ENCODE peak calls at places on chromosome 5, in nine cellular contexts. S, M, V, E, Z, K, T, A and B are unnamed samples.

GRCh38 chr5:1939256-1939655 is 56.5 kb upstream of the IRX4 start:
- DNase-seq in K (no peak), S (no peak), Z (no peak), T (no peak), E (no peak), M (no peak), A (no peak), V (no peak), B (no peak)

GRCh38 chr5:56900858-56901578 is 8.4 kb upstream of the SETD9 start:
- DNase-seq in A (no peak), K (peak), E (no peak), S (peak), V (peak), Z (peak), M (peak), T (peak), B (no peak)

GRCh38 chr5:73229271-73229670 is 56.3 kb downstream of the TMEM174 start:
- DNase-seq in E (no peak), K (peak), A (no peak), S (no peak), V (no peak), Z (no peak), T (no peak), M (peak), B (no peak)

GRCh38 chr5:89047591-89047990 is 164.6 kb upstream of the MEF2C start:
- DNase-seq in T (no peak), Z (peak), V (no peak), S (no peak), M (no peak), A (no peak), E (no peak), K (no peak), B (no peak)

GRCh38 chr5:173714551-173715428 is 98.3 kb upstream of the BOD1 start:
- DNase-seq in E (no peak), V (peak), K (peak), T (no peak), S (no peak), A (no peak), Z (peak), M (peak), B (no peak)

GRCh38 chr5:138844812-138845513 is 30.2 kb downstream of the LRRTM2 start:
- DNase-seq in S (no peak), V (no peak), A (no peak), E (no peak), T (no peak), M (peak), Z (peak), K (peak), B (no peak)

GRCh38 chr5:101271945-101272344 is 368.9 kb upstream of the ST8SIA4 start:
- DNase-seq in V (no peak), K (no peak), A (no peak), E (no peak), M (no peak), T (no peak), Z (no peak), S (no peak), B (no peak)

GRCh38 chr5:96439477-96440184 is 6.6 kb upstream of the PCSK1 start:
- DNase-seq in V (no peak), A (no peak), S (no peak), T (no peak), M (peak), E (no peak), Z (no peak), K (no peak), B (no peak)

GRCh38 chr5:75363111-75363510 is 26.1 kb downstream of the HMGCR start:
- DNase-seq in T (no peak), K (no peak), M (no peak), E (no peak), V (no peak), Z (no peak), S (no peak), A (no peak), B (no peak)

GRCh38 chr5:59562756-59563389 is 330.7 kb downstream of the PDE4D start:
- DNase-seq in V (peak), A (no peak), E (no peak), T (peak), Z (peak), S (peak), K (peak), M (peak), B (no peak)

GRCh38 chr5:80466669-80467485 is 21.0 kb upstream of the FAM151B start:
- DNase-seq in M (peak), K (peak), S (peak), Z (no peak), V (no peak), T (peak), A (no peak), E (no peak), B (no peak)

GRCh38 chr5:140181002-140181483 is 6.1 kb downstream of the CYSTM1 start:
- DNase-seq in E (no peak), A (no peak), Z (no peak), M (no peak), K (no peak), T (peak), S (no peak), V (no peak), B (no peak)

GRCh38 chr5:141762790-141763368 is 80.8 kb upstream of the ARAP3 start:
- DNase-seq in Z (no peak), T (no peak), V (no peak), A (no peak), E (no peak), M (peak), S (no peak), K (no peak), B (no peak)

GRCh38 chr5:33120671-33121070 is 320.1 kb upstream of the TARS1 start:
- DNase-seq in T (no peak), V (no peak), M (peak), S (no peak), E (no peak), A (no peak), K (no peak), Z (peak), B (no peak)

GRCh38 chr5:79488775-79489174 is 25.2 kb downstream of the HOMER1 start:
- DNase-seq in M (peak), T (no peak), S (no peak), K (peak), A (no peak), Z (no peak), V (no peak), E (no peak), B (no peak)

GRCh38 chr5:94545870-94546625 is 72.4 kb downstream of the KIAA0825 start:
- DNase-seq in V (no peak), A (no peak), S (no peak), K (no peak), T (no peak), M (no peak), E (no peak), Z (no peak), B (no peak)

GRCh38 chr5:6604341-6604740 is 28.5 kb downstream of the NSUN2 start:
- DNase-seq in M (no peak), V (no peak), S (no peak), T (no peak), K (no peak), Z (no peak), E (no peak), A (no peak), B (no peak)

GRCh38 chr5:53170748-53171349 is 61.3 kb upstream of the MOCS2 start:
- DNase-seq in E (no peak), T (peak), S (peak), M (peak), V (peak), A (no peak), K (peak), Z (peak), B (no peak)

GRCh38 chr5:66872688-66873333 is 276.6 kb downstream of the MAST4 start:
- DNase-seq in S (no peak), Z (no peak), T (no peak), E (no peak), A (no peak), V (no peak), K (no peak), M (no peak), B (no peak)

GRCh38 chr5:77935516-77936364 is 159.6 kb upstream of the TBCA start:
- DNase-seq in A (no peak), Z (peak), S (no peak), V (peak), K (no peak), M (peak), E (no peak), T (no peak), B (no peak)

GRCh38 chr5:143685416-143685815 is 126.5 kb upstream of the HMHB1 start:
- DNase-seq in A (no peak), M (peak), V (peak), K (peak), E (no peak), S (no peak), Z (no peak), T (peak), B (no peak)

GRCh38 chr5:9358961-9359686 is 186.8 kb downstream of the SEMA5A start:
- DNase-seq in Z (peak), T (no peak), M (peak), V (peak), S (no peak), K (peak), A (no peak), E (no peak), B (no peak)

GRCh38 chr5:178223828-178224335 is 8.7 kb downstream of the PHYKPL start:
- DNase-seq in S (no peak), Z (no peak), A (no peak), K (no peak), E (no peak), T (no peak), M (no peak), V (no peak), B (no peak)

GRCh38 chr5:172420215-172420934 is 34.0 kb downstream of the SH3PXD2B start:
- DNase-seq in S (peak), V (peak), K (peak), A (no peak), Z (peak), T (peak), E (peak), M (peak), B (peak)

GRCh38 chr5:59724482-59725392 is 168.8 kb downstream of the PDE4D start:
- DNase-seq in T (peak), V (peak), A (no peak), K (peak), E (no peak), Z (peak), S (peak), M (peak), B (no peak)

GRCh38 chr5:68365894-68366293 is 150.3 kb downstream of the PIK3R1 start:
- DNase-seq in Z (no peak), K (no peak), V (no peak), A (no peak), T (no peak), S (no peak), M (peak), E (no peak), B (no peak)